ENCODE peak calls at places on chromosome 17, in seven cellular contexts. S, C, F, I, O, J and W are unnamed samples. For H3K4me1, the result is how much of the 10 kb centered on the place peaks cover.

GRCh38 chr17:44108440-44109311 is 14.8 kb downstream of the HDAC5 start:
- DNase-seq in F (no peak), J (no peak), C (peak), S (no peak), I (no peak), O (peak), W (peak)

GRCh38 chr17:32503251-32504165 is 16.7 kb downstream of the CDK5R1 start:
- DNase-seq in F (peak), O (no peak), C (no peak), J (peak), I (no peak), S (peak), W (peak)

GRCh38 chr17:7579001-7579838 is at the start of gene CD68:
- DNase-seq in C (peak), F (peak), J (no peak), O (peak), I (no peak), S (peak), W (peak)

GRCh38 chr17:28612936-28613872 is 781 bp downstream of the RSKR start:
- DNase-seq in J (peak), F (peak), S (peak), O (no peak), I (no peak), C (no peak), W (peak)

GRCh38 chr17:63382826-63383225 is 63.3 kb downstream of the CYB561 start:
- DNase-seq in F (peak), S (no peak), O (no peak), J (no peak), I (no peak), C (no peak), W (peak)

GRCh38 chr17:29102046-29102445 is 59.1 kb downstream of the PIPOX start:
- DNase-seq in C (no peak), F (no peak), O (no peak), S (no peak), I (no peak), J (no peak), W (no peak)

GRCh38 chr17:75950850-75951554 is 10.2 kb upstream of the FBF1 start:
- DNase-seq in C (no peak), O (no peak), F (no peak), S (no peak), I (no peak), J (no peak), W (no peak)

GRCh38 chr17:39835038-39835786 is 28.9 kb downstream of the IKZF3 start:
- DNase-seq in C (no peak), I (no peak), O (no peak), J (no peak), F (no peak), S (no peak), W (no peak)

GRCh38 chr17:81579298-81579697 is 27.1 kb upstream of the FAAP100 start:
- DNase-seq in J (no peak), F (no peak), O (no peak), S (no peak), C (no peak), I (no peak), W (no peak)

GRCh38 chr17:45775576-45776011 is 8.5 kb upstream of the CRHR1 start:
- DNase-seq in F (peak), J (no peak), I (no peak), C (peak), S (no peak), O (no peak), W (no peak)

GRCh38 chr17:19374136-19374535 is 4.2 kb upstream of the MAPK7 start:
- DNase-seq in J (no peak), C (no peak), F (no peak), O (no peak), S (no peak), I (no peak), W (peak)

GRCh38 chr17:27259356-27259755 is 34.6 kb upstream of the WSB1 start:
- DNase-seq in J (no peak), O (no peak), C (no peak), S (no peak), F (no peak), I (no peak), W (no peak)

GRCh38 chr17:38564254-38564605 is 41.5 kb downstream of the SRCIN1 start:
- DNase-seq in O (no peak), C (no peak), S (no peak), J (no peak), F (no peak), I (no peak), W (peak)

GRCh38 chr17:40862985-40863733 is 3.9 kb downstream of the KRT12 start:
- DNase-seq in O (no peak), J (no peak), C (no peak), I (no peak), F (no peak), S (peak), W (peak)

GRCh38 chr17:40326014-40326831 is 17.2 kb downstream of the RARA start:
- DNase-seq in S (peak), O (no peak), I (no peak), F (no peak), J (peak), C (no peak), W (peak)

GRCh38 chr17:75753514-75754377 is 11.2 kb downstream of the GALK1 start:
- DNase-seq in J (peak), I (no peak), O (no peak), F (no peak), C (peak), S (peak), W (peak)

GRCh38 chr17:79026345-79027273 is 2.6 kb downstream of the C1QTNF1 start:
- DNase-seq in C (peak), S (no peak), F (peak), J (no peak), I (no peak), O (no peak), W (peak)

GRCh38 chr17:79027925-79028491 is 4.0 kb downstream of the C1QTNF1 start:
- DNase-seq in J (no peak), I (no peak), S (no peak), O (no peak), F (no peak), C (no peak), W (peak)

GRCh38 chr17:79029327-79030009 is 5.5 kb downstream of the C1QTNF1 start:
- DNase-seq in O (no peak), J (no peak), S (no peak), F (no peak), I (no peak), C (no peak), W (peak)

GRCh38 chr17:79028496-79029326 is 4.7 kb downstream of the C1QTNF1 start:
- DNase-seq in J (no peak), S (no peak), F (no peak), C (no peak), O (no peak), I (no peak), W (peak)

DNA sequence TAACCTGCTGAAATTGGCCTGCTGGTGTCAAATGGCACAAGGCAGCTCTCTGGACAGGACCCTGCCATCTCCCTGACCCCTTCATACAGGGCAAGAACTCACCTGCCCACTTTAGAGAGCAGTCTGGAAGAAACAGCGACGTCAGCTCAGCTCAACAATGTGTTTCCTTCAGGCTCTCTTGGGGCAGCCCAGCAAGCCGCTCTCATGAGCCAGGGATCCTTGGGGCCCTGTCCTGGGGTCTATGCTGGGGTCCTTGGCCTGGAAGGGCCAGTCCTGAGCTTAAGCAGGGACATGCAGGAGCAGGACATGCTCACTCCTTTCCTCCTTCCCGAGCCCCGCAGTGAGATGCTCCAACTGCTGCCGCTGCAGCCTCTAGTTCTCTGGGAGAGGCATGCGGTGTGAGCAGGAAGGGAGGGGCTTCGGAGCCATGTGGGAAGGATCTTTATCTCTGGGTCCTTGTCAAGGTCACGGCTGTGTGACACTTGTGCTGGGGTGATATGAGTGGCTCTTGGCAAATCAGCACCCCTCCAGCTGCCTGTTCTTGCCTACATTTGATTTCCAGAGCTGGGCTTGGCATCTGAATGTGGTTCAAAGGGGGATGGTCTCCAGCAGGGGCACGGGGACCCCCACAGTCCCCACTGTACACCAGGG is 3.4 kb downstream of the C1QTNF1 start:
- DNase-seq in C (no peak), J (no peak), S (no peak), O (no peak), I (no peak), F (no peak), W (peak)
- H3K4me1 ChIP-seq in C (half or more), J (under half), S (under half), O (half or more), I (under half), F (under half), W (under half)

GRCh38 chr17:1557355-1558095 is 5.1 kb downstream of the PITPNA start:
- DNase-seq in I (no peak), J (no peak), S (no peak), O (no peak), C (no peak), F (no peak), W (peak)

GRCh38 chr17:1553354-1554266 is 9.0 kb downstream of the PITPNA start:
- DNase-seq in O (no peak), J (no peak), F (no peak), S (no peak), I (no peak), C (no peak), W (peak)

GRCh38 chr17:1555618-1556471 is 6.7 kb downstream of the PITPNA start:
- DNase-seq in J (no peak), I (no peak), F (no peak), S (no peak), O (no peak), C (no peak), W (peak)

GRCh38 chr17:1552911-1553310 is 9.7 kb downstream of the PITPNA start:
- DNase-seq in F (no peak), O (no peak), J (no peak), I (no peak), S (no peak), C (no peak), W (peak)

GRCh38 chr17:1554751-1555617 is 7.6 kb downstream of the PITPNA start:
- DNase-seq in J (no peak), S (no peak), C (no peak), O (no peak), F (no peak), I (no peak), W (peak)
- H3K4me1 ChIP-seq in J (under half), S (under half), C (under half), O (under half), F (under half), I (under half), W (under half)

GRCh38 chr17:74632597-74632996 is 9.1 kb upstream of the CD300E start:
- DNase-seq in F (no peak), I (no peak), C (no peak), O (no peak), S (no peak), J (no peak), W (no peak)
- H3K4me1 ChIP-seq in F (under half), I (under half), C (under half), O (under half), S (under half), J (under half), W (under half)

GRCh38 chr17:72646176-72646575 is 446.3 kb downstream of the SLC39A11 start:
- DNase-seq in C (no peak), J (no peak), S (no peak), O (no peak), F (peak), I (no peak), W (no peak)

GRCh38 chr17:72651988-72652387 is 440.5 kb downstream of the SLC39A11 start:
- DNase-seq in C (no peak), J (no peak), I (no peak), F (no peak), O (no peak), S (no peak), W (no peak)

GRCh38 chr17:72643575-72644216 is 448.8 kb downstream of the SLC39A11 start:
- DNase-seq in S (no peak), J (no peak), C (no peak), I (no peak), F (no peak), O (no peak), W (no peak)

GRCh38 chr17:72644481-72644880 is 448.0 kb downstream of the SLC39A11 start:
- DNase-seq in I (no peak), O (no peak), J (no peak), F (no peak), C (no peak), S (no peak), W (peak)

DNA sequence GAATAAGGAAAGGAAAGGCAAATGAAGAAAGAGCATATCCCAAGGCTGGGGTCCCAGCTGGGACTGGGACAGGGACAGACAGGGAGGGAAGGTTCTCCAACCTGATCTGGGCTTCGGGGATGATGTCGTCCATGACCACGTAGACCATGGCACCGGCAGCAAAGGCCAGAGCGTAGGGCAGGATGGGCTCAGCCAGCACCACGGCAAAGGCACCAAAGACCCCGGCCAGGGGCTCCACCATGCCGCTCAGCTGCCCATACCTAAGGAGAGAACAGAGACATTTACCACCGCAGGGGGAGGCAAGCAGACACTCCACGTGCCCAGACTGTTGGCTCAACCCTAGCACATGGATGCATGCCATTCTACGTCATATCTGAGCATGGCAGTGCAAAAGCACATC is 443.8 kb downstream of the SLC39A11 start:
- DNase-seq in J (no peak), F (no peak), O (no peak), S (no peak), C (no peak), I (no peak), W (peak)
- H3K4me1 ChIP-seq in J (under half), F (under half), O (under half), S (under half), C (under half), I (under half), W (under half)

GRCh38 chr17:17541640-17542001 is 45.4 kb upstream of the RASD1 start:
- DNase-seq in C (no peak), J (no peak), I (no peak), F (no peak), S (no peak), O (no peak), W (no peak)
- H3K4me1 ChIP-seq in C (under half), J (under half), I (under half), F (under half), S (under half), O (half or more), W (under half)

DNA sequence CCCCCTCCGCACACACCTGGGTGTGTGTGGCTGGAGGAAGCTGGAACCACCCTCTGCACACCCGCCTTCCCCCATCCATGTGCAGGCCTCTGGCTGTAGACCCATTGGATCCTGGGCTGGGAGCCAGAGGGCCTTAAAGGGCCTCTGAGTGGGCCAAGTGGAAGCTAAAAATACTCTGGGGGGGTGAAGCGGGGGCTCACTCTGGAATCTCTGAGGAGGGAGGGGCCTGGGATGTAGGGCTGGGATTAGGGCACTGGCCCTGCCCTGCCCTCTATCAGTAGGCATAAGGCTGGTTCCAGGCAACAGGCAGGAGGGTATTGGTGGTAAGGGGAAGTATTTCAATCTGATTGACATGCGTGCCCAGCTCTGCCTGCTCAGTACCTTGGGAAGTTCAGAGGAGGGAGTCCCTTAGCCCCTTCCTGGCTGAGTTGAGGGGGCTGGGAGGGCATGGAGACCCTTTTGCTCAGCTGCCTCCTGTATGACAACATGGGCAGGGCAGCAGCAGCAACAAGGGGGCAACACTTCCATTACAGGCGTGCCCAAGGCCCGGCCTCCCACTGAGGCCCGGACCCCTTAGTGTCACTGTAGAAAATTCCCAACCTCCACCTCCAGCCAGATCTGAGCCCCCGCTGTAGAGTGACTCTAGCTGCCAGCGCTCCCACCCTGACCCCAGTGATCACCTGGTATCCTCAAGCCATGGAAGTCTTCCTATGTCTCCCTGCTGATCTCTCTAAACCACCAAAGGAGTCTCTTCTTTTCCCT is 5.2 kb downstream of the ITGA3 start:
- DNase-seq in S (no peak), I (no peak), F (peak), O (peak), J (no peak), C (peak), W (peak)
- H3K4me1 ChIP-seq in S (under half), I (under half), F (half or more), O (half or more), J (under half), C (half or more), W (half or more)

DNA sequence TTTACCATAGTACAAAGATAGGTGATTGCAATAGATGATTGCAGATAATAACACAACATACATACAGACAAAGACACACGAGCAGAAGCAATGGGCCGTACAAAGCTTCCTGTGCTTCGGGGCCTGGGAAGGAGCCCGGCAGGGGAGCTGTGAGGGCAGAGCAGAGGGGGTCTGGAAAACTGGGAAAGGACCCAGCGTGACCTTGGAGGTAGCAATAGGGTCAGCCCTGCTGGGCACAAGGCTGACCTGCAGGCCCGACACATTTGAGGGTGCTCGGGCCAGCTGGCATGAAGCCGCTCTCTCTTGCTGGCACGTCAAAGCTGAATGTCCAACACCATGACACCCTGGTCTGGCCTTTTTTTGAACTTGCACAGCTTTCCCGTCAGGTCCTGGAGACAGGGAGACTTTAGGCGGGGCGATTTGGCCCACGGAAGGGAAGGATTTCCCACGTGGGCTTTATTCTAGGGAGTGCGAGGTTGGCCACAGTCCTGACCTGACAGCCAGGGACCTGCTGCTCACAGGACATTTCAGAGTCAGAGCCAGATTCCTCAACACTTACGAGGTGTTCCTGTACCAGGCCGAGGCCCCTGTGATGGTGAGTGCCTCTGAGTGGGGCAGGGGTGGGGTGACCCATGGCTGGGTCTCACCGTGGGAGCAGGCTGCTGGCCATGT is 83.2 kb downstream of the NTN1 start:
- DNase-seq in C (peak), J (no peak), O (peak), F (no peak), S (no peak), I (no peak), W (no peak)
- H3K4me1 ChIP-seq in C (under half), J (under half), O (half or more), F (under half), S (under half), I (under half), W (under half)

GRCh38 chr17:34257299-34257985 is 2.4 kb downstream of the CCL2 start:
- DNase-seq in J (no peak), C (no peak), I (no peak), O (no peak), S (no peak), F (no peak), W (no peak)

GRCh38 chr17:34254146-34254545 is 939 bp upstream of the CCL2 start:
- DNase-seq in S (no peak), C (no peak), J (no peak), I (no peak), F (no peak), O (no peak), W (peak)

GRCh38 chr17:34255841-34256240 is 756 bp downstream of the CCL2 start:
- DNase-seq in I (no peak), C (no peak), S (no peak), J (no peak), F (no peak), O (no peak), W (no peak)

GRCh38 chr17:34254651-34255380 is at the start of gene CCL2:
- DNase-seq in J (no peak), S (no peak), O (peak), F (no peak), I (peak), C (peak), W (no peak)

DNA sequence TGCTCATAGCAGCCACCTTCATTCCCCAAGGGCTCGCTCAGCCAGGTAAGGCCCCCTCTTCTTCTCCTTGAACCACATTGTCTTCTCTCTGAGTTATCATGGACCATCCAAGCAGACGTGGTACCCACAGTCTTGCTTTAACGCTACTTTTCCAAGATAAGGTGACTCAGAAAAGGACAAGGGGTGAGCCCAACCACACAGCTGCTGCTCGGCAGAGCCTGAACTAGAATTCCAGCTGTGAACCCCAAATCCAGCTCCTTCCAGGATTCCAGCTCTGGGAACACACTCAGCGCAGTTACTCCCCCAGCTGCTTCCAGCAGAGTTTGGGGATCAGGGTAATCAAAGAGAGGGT is 272 bp downstream of the CCL2 start:
- DNase-seq in O (no peak), J (no peak), I (no peak), F (no peak), C (no peak), S (no peak), W (no peak)
- H3K4me1 ChIP-seq in O (half or more), J (under half), I (under half), F (under half), C (half or more), S (under half), W (half or more)

GRCh38 chr17:57898487-57899311 is 48.9 kb upstream of the MRPS23 start:
- DNase-seq in I (no peak), J (no peak), S (no peak), F (no peak), C (peak), O (no peak), W (peak)
- H3K4me1 ChIP-seq in I (under half), J (under half), S (under half), F (half or more), C (half or more), O (half or more), W (under half)